ENCODE peak calls at places on chromosomes 13 and 19, in four cellular contexts. U is thoracic aorta; F is psoas muscle; V is effector memory CD4-positive, alpha-beta T cell. N is an unnamed sample.

GRCh38 chr13:39811696-39812095 is 156.2 kb downstream of the COG6 start:
- DNase-seq in V (no peak), F (no peak), U (no peak), N (no peak)

GRCh38 chr13:52599037-52599852 is 43.0 kb upstream of the HNRNPA1L2 start:
- DNase-seq in V (no peak), U (no peak), F (no peak), N (peak; percentile 16)

GRCh38 chr19:39409886-39410619 is 2.4 kb upstream of the PLEKHG2 start:
- DNase-seq in U (no peak), V (peak; percentile 71), F (peak; percentile 95), N (no peak)

GRCh38 chr13:20064128-20064527 is 96.7 kb downstream of the GJA3 start:
- DNase-seq in F (no peak), U (no peak), V (no peak), N (no peak)

GRCh38 chr19:41843371-41843770 is 1.1 kb downstream of the LYPD4 start:
- DNase-seq in F (no peak), V (no peak), U (no peak), N (no peak)

GRCh38 chr13:112796190-112796915 is 106.5 kb downstream of the ATP11A start:
- DNase-seq in F (no peak), V (no peak), U (no peak), N (no peak)

GRCh38 chr13:48199404-48199991 is 33.5 kb upstream of the ITM2B start:
- DNase-seq in V (no peak), F (no peak), U (no peak), N (no peak)

GRCh38 chr13:113001251-113002140 is 32.5 kb downstream of the MCF2L start:
- DNase-seq in U (no peak), V (no peak), F (no peak), N (no peak)

GRCh38 chr19:33770107-33770506 is 26.6 kb upstream of the KCTD15 start:
- DNase-seq in U (no peak), V (no peak), F (no peak), N (no peak)

GRCh38 chr19:29665826-29666633 is 769 bp downstream of the PLEKHF1 start:
- DNase-seq in U (no peak), F (peak; percentile 89), V (peak; percentile 29), N (no peak)

GRCh38 chr19:4449022-4449825 is 8.4 kb downstream of the UBXN6 start:
- DNase-seq in F (peak; percentile 93), U (no peak), V (no peak), N (no peak)

GRCh38 chr19:15323496-15324235 is 8.7 kb downstream of the BRD4 start:
- DNase-seq in V (no peak), F (peak; percentile 76), U (no peak), N (peak; percentile 48)

GRCh38 chr19:49442793-49443365 is 1.6 kb upstream of the SLC17A7 start:
- DNase-seq in F (peak; percentile 97), U (peak; percentile 81), V (peak; percentile 53), N (peak; percentile 20)
- H3K27ac ChIP-seq in F (peak overlapping the region; percentile 63), U (peak overlapping the region; percentile 28), V (no peak overlapping the region), N (peak overlapping the region; percentile 20)

DNA sequence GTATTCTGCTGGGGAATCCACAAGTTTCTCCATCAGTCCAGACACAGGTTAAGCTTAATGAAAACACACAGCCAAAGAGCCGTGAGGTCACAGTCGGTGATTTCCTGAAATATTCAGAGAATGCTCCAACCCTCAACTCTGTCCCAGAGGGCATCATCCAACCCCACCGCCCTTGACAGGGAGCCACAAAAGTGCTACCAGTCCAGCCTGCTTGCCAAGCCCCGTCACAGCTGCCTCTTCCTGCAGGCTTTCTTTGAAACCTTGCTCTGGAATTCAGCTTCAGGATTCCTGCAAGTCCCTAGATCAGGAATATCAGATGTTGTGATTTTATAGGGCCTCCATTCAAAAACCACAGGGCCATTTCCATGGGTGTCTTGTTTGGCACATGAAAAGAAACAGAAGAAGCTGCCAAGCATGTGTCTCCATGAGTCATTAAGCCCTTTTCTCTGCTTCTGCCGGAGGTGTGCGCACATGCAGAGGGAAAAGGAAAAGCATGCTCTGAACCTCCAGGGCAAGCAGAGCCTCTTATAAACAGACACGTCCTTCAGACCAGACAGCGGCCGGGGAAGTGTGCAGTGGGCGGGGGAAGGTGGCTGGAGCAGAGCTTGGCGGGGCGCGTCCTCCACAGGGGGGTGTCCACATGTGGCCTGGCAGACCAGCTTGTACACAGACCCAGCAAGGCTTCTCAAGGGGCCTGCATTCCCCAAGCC is 164.7 kb downstream of the KATNAL1 start:
- DNase-seq in U (no peak), V (no peak), F (peak; percentile 60), N (peak; percentile 74)
- H3K27ac ChIP-seq in U (no peak overlapping the region), V (peak overlapping the region; percentile 32), F (no peak overlapping the region), N (peak overlapping the region; percentile 39)

DNA sequence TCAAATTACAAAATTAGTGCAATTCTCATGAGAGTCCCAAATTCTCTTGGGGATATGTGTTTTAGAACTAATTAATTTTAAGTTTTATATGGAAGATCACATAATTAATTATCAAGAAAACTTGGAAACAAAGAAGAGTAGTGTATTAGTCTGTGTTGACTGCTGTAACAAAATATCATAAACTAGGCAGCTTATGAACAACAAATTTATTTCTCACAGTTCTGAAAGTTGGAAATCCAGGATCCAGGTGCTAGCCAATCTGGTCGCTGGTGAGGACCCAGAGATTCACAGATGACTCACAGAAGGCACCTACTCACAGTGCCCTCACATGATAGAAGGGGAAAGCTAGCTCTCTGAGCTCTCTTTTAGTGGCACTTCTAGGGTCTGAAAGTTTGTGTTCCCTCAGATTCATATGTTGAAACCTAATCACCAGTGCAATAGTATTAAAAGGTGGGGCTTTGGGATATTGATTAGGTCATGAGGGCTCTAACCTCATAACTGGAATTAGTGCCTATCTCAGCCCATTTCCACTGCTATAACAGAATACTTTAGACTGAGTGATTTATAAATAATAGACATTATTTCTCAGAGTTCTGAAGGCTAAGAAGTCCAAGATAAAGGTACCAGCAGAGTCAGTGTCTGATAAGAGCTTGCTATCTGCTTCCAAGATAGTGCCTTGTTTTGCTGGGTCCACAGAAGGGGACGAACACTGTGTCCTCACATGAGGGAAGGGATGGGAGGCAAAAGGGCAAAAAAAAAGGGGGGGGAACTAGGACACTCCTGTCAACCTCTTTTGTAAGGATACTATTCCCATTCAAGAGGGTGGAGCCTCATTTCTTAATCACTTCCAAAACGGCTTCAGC is 1.5 kb upstream of the ARGLU1 start:
- DNase-seq in V (no peak), U (no peak), F (no peak), N (no peak)
- H3K27ac ChIP-seq in V (no peak overlapping the region), U (peak overlapping the region; percentile 17), F (no peak overlapping the region), N (peak overlapping the region; percentile 89)

GRCh38 chr19:18466354-18466753 is 28.4 kb upstream of the ISYNA1 start:
- DNase-seq in F (no peak), U (no peak), V (no peak), N (no peak)
- H3K27ac ChIP-seq in F (peak overlapping the region; percentile 88), U (peak overlapping the region; percentile 5), V (no peak overlapping the region), N (no peak overlapping the region)

GRCh38 chr13:88107486-88108044 is 436.4 kb downstream of the SLITRK5 start:
- DNase-seq in U (no peak), F (no peak), V (no peak), N (no peak)
- H3K27ac ChIP-seq in U (no peak overlapping the region), F (no peak overlapping the region), V (no peak overlapping the region), N (no peak overlapping the region)

DNA sequence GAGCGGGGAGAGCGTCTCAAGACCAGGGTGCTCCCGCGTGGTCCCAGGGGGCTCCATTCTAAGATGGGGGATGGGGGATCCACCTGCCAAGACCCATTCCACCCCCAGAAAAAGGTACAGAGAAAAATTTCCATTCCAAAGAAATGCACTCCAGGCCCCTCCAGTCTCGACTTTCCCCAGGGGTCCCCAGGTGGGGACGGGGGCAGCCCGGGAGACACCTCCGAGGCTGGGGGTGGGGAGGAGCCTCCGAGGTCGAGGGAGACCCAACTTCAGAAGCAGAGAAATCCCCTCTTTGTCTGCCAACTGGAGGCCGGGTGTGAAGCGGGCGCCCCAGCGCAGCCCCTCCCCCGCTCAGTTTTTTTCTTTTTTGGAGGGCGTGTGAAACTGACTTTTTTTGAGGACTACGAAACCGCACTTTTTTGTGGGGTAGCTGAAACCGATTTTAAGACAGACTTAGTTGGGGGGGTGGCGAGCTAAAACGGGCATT is 1.3 kb downstream of the TCF3 start:
- DNase-seq in U (no peak), V (peak; percentile 41), F (no peak), N (no peak)
- H3K27ac ChIP-seq in U (no peak overlapping the region), V (peak overlapping the region; percentile 62), F (peak overlapping the region; percentile 23), N (no peak overlapping the region)

GRCh38 chr13:32086366-32086765 is 54.8 kb downstream of the FRY start:
- DNase-seq in F (no peak), U (no peak), V (no peak), N (no peak)
- H3K27ac ChIP-seq in F (peak overlapping the region; percentile 11), U (no peak overlapping the region), V (no peak overlapping the region), N (no peak overlapping the region)

DNA sequence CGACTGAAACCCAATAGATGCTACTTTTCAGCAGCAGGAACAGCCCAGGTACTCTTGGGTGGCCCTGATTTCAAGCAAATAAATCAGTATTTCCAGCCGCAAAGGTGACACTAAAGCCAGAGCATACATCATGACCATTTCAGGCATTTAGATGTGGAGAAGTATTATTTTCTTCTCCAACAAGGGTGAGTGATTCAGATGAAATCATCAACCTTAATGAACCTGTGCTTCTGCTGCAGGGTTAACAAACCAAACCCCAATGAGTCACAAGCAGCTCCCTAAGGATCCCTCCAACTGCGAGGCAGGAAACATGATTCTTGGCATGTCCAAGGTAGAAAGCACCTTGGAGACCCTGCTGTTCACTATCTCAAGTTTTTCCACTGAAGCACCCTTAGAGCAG is 32.7 kb downstream of the MBNL2 start:
- DNase-seq in F (no peak), U (no peak), V (no peak), N (no peak)
- H3K27ac ChIP-seq in F (peak overlapping the region; percentile 83), U (no peak overlapping the region), V (no peak overlapping the region), N (peak overlapping the region; percentile 63)

GRCh38 chr13:111449041-111449440 is 128.6 kb downstream of the TEX29 start:
- DNase-seq in U (no peak), V (no peak), F (no peak), N (no peak)
- H3K27ac ChIP-seq in U (no peak overlapping the region), V (no peak overlapping the region), F (no peak overlapping the region), N (no peak overlapping the region)

GRCh38 chr13:99656843-99657506 is 155.7 kb downstream of the TM9SF2 start:
- DNase-seq in U (no peak), F (no peak), V (no peak), N (no peak)
- H3K27ac ChIP-seq in U (no peak overlapping the region), F (no peak overlapping the region), V (peak overlapping the region; percentile 90), N (no peak overlapping the region)